ENCODE peak calls at places on chromosomes 7 and 10, in six cellular contexts. One of them, this sample, is unnamed.

GRCh38 chr7:69373171-69374035 is 224.9 kb upstream of the AUTS2 start:
- DNase-seq in SJSA1: no peak
- DNase-seq in BE2C: no peak
- DNase-seq in neuronal stem cell: no peak
- DNase-seq in CD4-positive, CD25-positive, alpha-beta regulatory T cell: no peak
- DNase-seq in astrocyte: peak; percentile 68
- DNase-seq in this sample: no peak

GRCh38 chr7:154862153-154862791 is 140.7 kb downstream of the PAXIP1 start:
- DNase-seq in SJSA1: no peak
- DNase-seq in BE2C: no peak
- DNase-seq in neuronal stem cell: no peak
- DNase-seq in CD4-positive, CD25-positive, alpha-beta regulatory T cell: no peak
- DNase-seq in astrocyte: no peak
- DNase-seq in this sample: no peak

GRCh38 chr10:77782328-77783061 is 144.1 kb downstream of the DLG5 start:
- DNase-seq in SJSA1: no peak
- DNase-seq in BE2C: no peak
- DNase-seq in neuronal stem cell: no peak
- DNase-seq in CD4-positive, CD25-positive, alpha-beta regulatory T cell: no peak
- DNase-seq in astrocyte: no peak
- DNase-seq in this sample: no peak

GRCh38 chr7:50815138-50815537 is 32.4 kb upstream of the GRB10 start:
- DNase-seq in SJSA1: no peak
- DNase-seq in BE2C: no peak
- DNase-seq in neuronal stem cell: no peak
- DNase-seq in CD4-positive, CD25-positive, alpha-beta regulatory T cell: no peak
- DNase-seq in astrocyte: no peak
- DNase-seq in this sample: no peak

GRCh38 chr7:8133955-8134733 is 127.8 kb downstream of the ICA1 start:
- DNase-seq in SJSA1: no peak
- DNase-seq in BE2C: no peak
- DNase-seq in neuronal stem cell: no peak
- DNase-seq in CD4-positive, CD25-positive, alpha-beta regulatory T cell: peak; percentile 23
- DNase-seq in astrocyte: peak; percentile 22
- DNase-seq in this sample: no peak

GRCh38 chr7:93014410-93014809 is 103.4 kb downstream of the SAMD9 start:
- DNase-seq in SJSA1: peak; percentile 46
- DNase-seq in BE2C: no peak
- DNase-seq in neuronal stem cell: no peak
- DNase-seq in CD4-positive, CD25-positive, alpha-beta regulatory T cell: no peak
- DNase-seq in astrocyte: no peak
- DNase-seq in this sample: no peak

GRCh38 chr7:40551685-40552576 is 417.1 kb downstream of the SUGCT start:
- DNase-seq in SJSA1: peak; percentile 36
- DNase-seq in BE2C: peak; percentile 93
- DNase-seq in neuronal stem cell: no peak
- DNase-seq in CD4-positive, CD25-positive, alpha-beta regulatory T cell: no peak
- DNase-seq in astrocyte: peak; percentile 82
- DNase-seq in this sample: no peak

GRCh38 chr10:124339119-124339807 is 79.5 kb downstream of the OAT start:
- DNase-seq in SJSA1: no peak
- DNase-seq in BE2C: no peak
- DNase-seq in neuronal stem cell: no peak
- DNase-seq in CD4-positive, CD25-positive, alpha-beta regulatory T cell: no peak
- DNase-seq in astrocyte: no peak
- DNase-seq in this sample: no peak

GRCh38 chr10:124134251-124134650 is 40.9 kb upstream of the CHST15 start:
- DNase-seq in SJSA1: no peak
- DNase-seq in BE2C: no peak
- DNase-seq in neuronal stem cell: no peak
- DNase-seq in CD4-positive, CD25-positive, alpha-beta regulatory T cell: no peak
- DNase-seq in astrocyte: no peak
- DNase-seq in this sample: no peak

GRCh38 chr10:124992462-124993344 is 50.8 kb downstream of the ZRANB1 start:
- DNase-seq in SJSA1: peak; percentile 48
- DNase-seq in BE2C: peak; percentile 66
- DNase-seq in neuronal stem cell: peak; percentile 36
- DNase-seq in CD4-positive, CD25-positive, alpha-beta regulatory T cell: no peak
- DNase-seq in astrocyte: peak; percentile 38
- DNase-seq in this sample: peak; percentile 47

GRCh38 chr7:95470452-95470851 is 15.3 kb upstream of the ASB4 start:
- DNase-seq in SJSA1: no peak
- DNase-seq in BE2C: no peak
- DNase-seq in neuronal stem cell: no peak
- DNase-seq in CD4-positive, CD25-positive, alpha-beta regulatory T cell: no peak
- DNase-seq in astrocyte: peak; percentile 60
- DNase-seq in this sample: no peak

GRCh38 chr7:124738639-124739038 is 27.0 kb downstream of the GPR37 start:
- DNase-seq in SJSA1: no peak
- DNase-seq in BE2C: no peak
- DNase-seq in neuronal stem cell: no peak
- DNase-seq in CD4-positive, CD25-positive, alpha-beta regulatory T cell: no peak
- DNase-seq in astrocyte: no peak
- DNase-seq in this sample: no peak

GRCh38 chr10:49320191-49320590 is 21.2 kb downstream of the C10orf71 start:
- DNase-seq in SJSA1: no peak
- DNase-seq in BE2C: no peak
- DNase-seq in neuronal stem cell: no peak
- DNase-seq in CD4-positive, CD25-positive, alpha-beta regulatory T cell: no peak
- DNase-seq in astrocyte: no peak
- DNase-seq in this sample: no peak

GRCh38 chr7:129343099-129343700 is 91.0 kb upstream of the STRIP2 start:
- DNase-seq in SJSA1: peak; percentile 39
- DNase-seq in BE2C: peak; percentile 14
- DNase-seq in neuronal stem cell: no peak
- DNase-seq in CD4-positive, CD25-positive, alpha-beta regulatory T cell: no peak
- DNase-seq in astrocyte: peak; percentile 19
- DNase-seq in this sample: no peak

GRCh38 chr7:102119213-102119651 is 167.4 kb upstream of the SH2B2 start:
- DNase-seq in SJSA1: no peak
- DNase-seq in BE2C: peak; percentile 34
- DNase-seq in neuronal stem cell: no peak
- DNase-seq in CD4-positive, CD25-positive, alpha-beta regulatory T cell: no peak
- DNase-seq in astrocyte: peak; percentile 16
- DNase-seq in this sample: no peak

GRCh38 chr10:85978566-85979358 is 387.8 kb downstream of the GRID1 start:
- DNase-seq in SJSA1: no peak
- DNase-seq in BE2C: no peak
- DNase-seq in neuronal stem cell: no peak
- DNase-seq in CD4-positive, CD25-positive, alpha-beta regulatory T cell: no peak
- DNase-seq in astrocyte: no peak
- DNase-seq in this sample: no peak

GRCh38 chr7:130996841-130997231 is 262.8 kb upstream of the KLF14 start:
- DNase-seq in SJSA1: peak; percentile 67
- DNase-seq in BE2C: no peak
- DNase-seq in neuronal stem cell: no peak
- DNase-seq in CD4-positive, CD25-positive, alpha-beta regulatory T cell: no peak
- DNase-seq in astrocyte: peak; percentile 49
- DNase-seq in this sample: no peak

GRCh38 chr10:3278771-3279170 is 106.2 kb upstream of the PITRM1 start:
- DNase-seq in SJSA1: no peak
- DNase-seq in BE2C: no peak
- DNase-seq in neuronal stem cell: no peak
- DNase-seq in CD4-positive, CD25-positive, alpha-beta regulatory T cell: no peak
- DNase-seq in astrocyte: no peak
- DNase-seq in this sample: no peak

GRCh38 chr7:156074084-156074483 is 261.8 kb upstream of the SHH start:
- DNase-seq in SJSA1: no peak
- DNase-seq in BE2C: no peak
- DNase-seq in neuronal stem cell: no peak
- DNase-seq in CD4-positive, CD25-positive, alpha-beta regulatory T cell: no peak
- DNase-seq in astrocyte: no peak
- DNase-seq in this sample: no peak

GRCh38 chr7:30743371-30744074 is 8.4 kb upstream of the INMT start:
- DNase-seq in SJSA1: no peak
- DNase-seq in BE2C: peak; percentile 44
- DNase-seq in neuronal stem cell: no peak
- DNase-seq in CD4-positive, CD25-positive, alpha-beta regulatory T cell: no peak
- DNase-seq in astrocyte: no peak
- DNase-seq in this sample: no peak

GRCh38 chr7:148962823-148963582 is 65.3 kb downstream of the PDIA4 start:
- DNase-seq in SJSA1: peak; percentile 92
- DNase-seq in BE2C: peak; percentile 68
- DNase-seq in neuronal stem cell: no peak
- DNase-seq in CD4-positive, CD25-positive, alpha-beta regulatory T cell: peak; percentile 44
- DNase-seq in astrocyte: peak; percentile 22
- DNase-seq in this sample: peak; percentile 53

GRCh38 chr7:7996568-7996967 is 28.0 kb downstream of the GLCCI1 start:
- DNase-seq in SJSA1: no peak
- DNase-seq in BE2C: no peak
- DNase-seq in neuronal stem cell: no peak
- DNase-seq in CD4-positive, CD25-positive, alpha-beta regulatory T cell: no peak
- DNase-seq in astrocyte: peak; percentile 56
- DNase-seq in this sample: no peak

GRCh38 chr10:132637477-132638129 is 100.0 kb downstream of the INPP5A start:
- DNase-seq in SJSA1: peak; percentile 67
- DNase-seq in BE2C: no peak
- DNase-seq in neuronal stem cell: peak; percentile 42
- DNase-seq in CD4-positive, CD25-positive, alpha-beta regulatory T cell: no peak
- DNase-seq in astrocyte: peak; percentile 49
- DNase-seq in this sample: no peak

GRCh38 chr10:22251751-22252285 is 34.0 kb upstream of the EBLN1 start:
- DNase-seq in SJSA1: peak; percentile 75
- DNase-seq in BE2C: peak; percentile 54
- DNase-seq in neuronal stem cell: peak; percentile 50
- DNase-seq in CD4-positive, CD25-positive, alpha-beta regulatory T cell: peak; percentile 38
- DNase-seq in astrocyte: peak; percentile 38
- DNase-seq in this sample: peak; percentile 25

GRCh38 chr10:59337254-59337653 is 25.1 kb downstream of the FAM13C start:
- DNase-seq in SJSA1: no peak
- DNase-seq in BE2C: peak; percentile 34
- DNase-seq in neuronal stem cell: no peak
- DNase-seq in CD4-positive, CD25-positive, alpha-beta regulatory T cell: no peak
- DNase-seq in astrocyte: peak; percentile 90
- DNase-seq in this sample: no peak

GRCh38 chr10:78865518-78865835 is 203.3 kb upstream of the ZMIZ1 start:
- DNase-seq in SJSA1: no peak
- DNase-seq in BE2C: no peak
- DNase-seq in neuronal stem cell: no peak
- DNase-seq in CD4-positive, CD25-positive, alpha-beta regulatory T cell: no peak
- DNase-seq in astrocyte: peak; percentile 21
- DNase-seq in this sample: no peak

GRCh38 chr10:79387466-79387973 is 40.3 kb downstream of the PPIF start:
- DNase-seq in SJSA1: no peak
- DNase-seq in BE2C: no peak
- DNase-seq in neuronal stem cell: no peak
- DNase-seq in CD4-positive, CD25-positive, alpha-beta regulatory T cell: no peak
- DNase-seq in astrocyte: no peak
- DNase-seq in this sample: no peak

GRCh38 chr10:79112898-79113431 is 44.2 kb downstream of the ZMIZ1 start:
- DNase-seq in SJSA1: no peak
- DNase-seq in BE2C: no peak
- DNase-seq in neuronal stem cell: no peak
- DNase-seq in CD4-positive, CD25-positive, alpha-beta regulatory T cell: no peak
- DNase-seq in astrocyte: peak; percentile 88
- DNase-seq in this sample: no peak

GRCh38 chr7:23546897-23547572 is 15.3 kb upstream of the TRA2A start:
- DNase-seq in SJSA1: peak; percentile 94
- DNase-seq in BE2C: peak; percentile 70
- DNase-seq in neuronal stem cell: peak; percentile 88
- DNase-seq in CD4-positive, CD25-positive, alpha-beta regulatory T cell: peak; percentile 69
- DNase-seq in astrocyte: peak; percentile 72
- DNase-seq in this sample: peak; percentile 75

GRCh38 chr10:546451-546850 is 143.0 kb downstream of the DIP2C start:
- DNase-seq in SJSA1: no peak
- DNase-seq in BE2C: no peak
- DNase-seq in neuronal stem cell: no peak
- DNase-seq in CD4-positive, CD25-positive, alpha-beta regulatory T cell: no peak
- DNase-seq in astrocyte: no peak
- DNase-seq in this sample: no peak

GRCh38 chr10:547591-548081 is 141.8 kb downstream of the DIP2C start:
- DNase-seq in SJSA1: no peak
- DNase-seq in BE2C: no peak
- DNase-seq in neuronal stem cell: no peak
- DNase-seq in CD4-positive, CD25-positive, alpha-beta regulatory T cell: no peak
- DNase-seq in astrocyte: no peak
- DNase-seq in this sample: no peak

GRCh38 chr10:549391-549790 is 140.1 kb downstream of the DIP2C start:
- DNase-seq in SJSA1: no peak
- DNase-seq in BE2C: no peak
- DNase-seq in neuronal stem cell: no peak
- DNase-seq in CD4-positive, CD25-positive, alpha-beta regulatory T cell: no peak
- DNase-seq in astrocyte: no peak
- DNase-seq in this sample: no peak

GRCh38 chr10:548212-548897 is 141.1 kb downstream of the DIP2C start:
- DNase-seq in SJSA1: no peak
- DNase-seq in BE2C: no peak
- DNase-seq in neuronal stem cell: no peak
- DNase-seq in CD4-positive, CD25-positive, alpha-beta regulatory T cell: no peak
- DNase-seq in astrocyte: no peak
- DNase-seq in this sample: no peak

GRCh38 chr10:546971-547590 is 142.4 kb downstream of the DIP2C start:
- DNase-seq in SJSA1: no peak
- DNase-seq in BE2C: no peak
- DNase-seq in neuronal stem cell: peak; percentile 12
- DNase-seq in CD4-positive, CD25-positive, alpha-beta regulatory T cell: no peak
- DNase-seq in astrocyte: no peak
- DNase-seq in this sample: no peak
- H3K36me3 ChIP-seq in SJSA1: peaks cover 8% of the 10 kb centered on the region
- H3K36me3 ChIP-seq in BE2C: no peaks in the 10 kb centered on the region
- H3K36me3 ChIP-seq in neuronal stem cell: no peaks in the 10 kb centered on the region
- H3K36me3 ChIP-seq in CD4-positive, CD25-positive, alpha-beta regulatory T cell: no peaks in the 10 kb centered on the region
- H3K36me3 ChIP-seq in astrocyte: no peaks in the 10 kb centered on the region
- H3K36me3 ChIP-seq in this sample: no peaks in the 10 kb centered on the region

GRCh38 chr7:151348970-151349369 is 7.4 kb downstream of the NUB1 start:
- DNase-seq in SJSA1: no peak
- DNase-seq in BE2C: no peak
- DNase-seq in neuronal stem cell: no peak
- DNase-seq in CD4-positive, CD25-positive, alpha-beta regulatory T cell: no peak
- DNase-seq in astrocyte: no peak
- DNase-seq in this sample: no peak
- H3K4me1 ChIP-seq in SJSA1: peaks cover 3% of the 10 kb centered on the region
- H3K4me1 ChIP-seq in BE2C: peaks cover 20% of the 10 kb centered on the region
- H3K4me1 ChIP-seq in neuronal stem cell: no peaks in the 10 kb centered on the region
- H3K4me1 ChIP-seq in CD4-positive, CD25-positive, alpha-beta regulatory T cell: peaks cover 31% of the 10 kb centered on the region
- H3K4me1 ChIP-seq in astrocyte: peaks cover 5% of the 10 kb centered on the region
- H3K4me1 ChIP-seq in this sample: peaks cover 39% of the 10 kb centered on the region

GRCh38 chr10:66746246-66746645 is 179.6 kb upstream of the LRRTM3 start:
- DNase-seq in SJSA1: no peak
- DNase-seq in BE2C: no peak
- DNase-seq in neuronal stem cell: no peak
- DNase-seq in CD4-positive, CD25-positive, alpha-beta regulatory T cell: no peak
- DNase-seq in astrocyte: peak; percentile 65
- DNase-seq in this sample: no peak
- H3K36me3 ChIP-seq in SJSA1: no peaks in the 10 kb centered on the region
- H3K36me3 ChIP-seq in BE2C: no peaks in the 10 kb centered on the region
- H3K36me3 ChIP-seq in neuronal stem cell: no peaks in the 10 kb centered on the region
- H3K36me3 ChIP-seq in CD4-positive, CD25-positive, alpha-beta regulatory T cell: no peaks in the 10 kb centered on the region
- H3K36me3 ChIP-seq in astrocyte: no peaks in the 10 kb centered on the region
- H3K36me3 ChIP-seq in this sample: no peaks in the 10 kb centered on the region

DNA sequence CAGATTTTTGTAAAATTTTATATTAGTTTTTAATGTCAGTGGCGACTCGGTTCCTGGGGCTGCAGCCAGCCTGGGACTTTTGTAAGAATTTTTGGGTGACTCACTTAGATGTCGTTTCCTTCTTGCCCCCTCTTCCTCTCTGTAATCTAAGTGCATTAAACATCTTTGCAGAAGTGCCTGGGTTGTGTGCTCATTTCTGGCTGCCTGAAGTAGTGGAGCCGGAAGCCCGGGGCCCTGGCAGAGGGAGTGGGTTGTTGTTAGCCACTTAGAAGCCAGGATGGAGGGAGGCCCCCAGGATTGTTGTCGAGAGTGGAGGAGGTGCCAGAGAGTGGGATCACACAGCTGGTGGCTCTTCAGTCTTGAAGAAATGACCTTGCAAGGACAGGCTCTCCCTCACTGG is 11.0 kb upstream of the TRIM8 start:
- DNase-seq in SJSA1: peak; percentile 61
- DNase-seq in BE2C: no peak
- DNase-seq in neuronal stem cell: no peak
- DNase-seq in CD4-positive, CD25-positive, alpha-beta regulatory T cell: no peak
- DNase-seq in astrocyte: peak; percentile 58
- DNase-seq in this sample: no peak
- H3K4me1 ChIP-seq in SJSA1: peaks cover 68% of the 10 kb centered on the region
- H3K4me1 ChIP-seq in BE2C: peaks cover 30% of the 10 kb centered on the region
- H3K4me1 ChIP-seq in neuronal stem cell: peaks cover 36% of the 10 kb centered on the region
- H3K4me1 ChIP-seq in CD4-positive, CD25-positive, alpha-beta regulatory T cell: peaks cover 38% of the 10 kb centered on the region
- H3K4me1 ChIP-seq in astrocyte: peaks cover 47% of the 10 kb centered on the region
- H3K4me1 ChIP-seq in this sample: peaks cover 54% of the 10 kb centered on the region

This sample was measured in CD8-positive, alpha-beta T cell.